ENCODE peak calls at places on chromosomes 7 and 10, in four cellular contexts. M, R, T and Z are unnamed samples.

GRCh38 chr7:140697447-140698143 is 1.1 kb downstream of the NDUFB2 start:
- DNase-seq in M (no peak), R (no peak), T (peak; percentile 46), Z (no peak)

GRCh38 chr7:29345590-29345989 is 151.0 kb downstream of the CHN2 start:
- DNase-seq in M (no peak), R (peak; percentile 41), T (peak; percentile 47), Z (no peak)

GRCh38 chr7:127907638-127908040 is 123.6 kb downstream of the LRRC4 start:
- DNase-seq in M (no peak), R (no peak), T (peak; percentile 88), Z (no peak)

GRCh38 chr10:130485241-130485957 is 349.2 kb downstream of the GLRX3 start:
- DNase-seq in M (no peak), R (no peak), T (no peak), Z (no peak)

GRCh38 chr10:104345941-104346340 is 7.7 kb upstream of the ITPRIP start:
- DNase-seq in M (no peak), R (no peak), T (no peak), Z (no peak)

GRCh38 chr10:73581912-73582311 is 9.2 kb downstream of the USP54 start:
- DNase-seq in M (no peak), R (no peak), T (no peak), Z (no peak)

GRCh38 chr7:130895006-130895750 is 161.2 kb upstream of the KLF14 start:
- DNase-seq in M (no peak), R (no peak), T (no peak), Z (no peak)

GRCh38 chr7:51929818-51930217 is 613.2 kb upstream of the COBL start:
- DNase-seq in M (no peak), R (no peak), T (no peak), Z (no peak)

GRCh38 chr7:108003591-108003935 is 602 bp upstream of the LAMB1 start:
- DNase-seq in M (no peak), R (no peak), T (no peak), Z (no peak)

GRCh38 chr10:114044251-114045070 is 795 bp downstream of the ADRB1 start:
- DNase-seq in M (no peak), R (no peak), T (no peak), Z (no peak)

GRCh38 chr7:104627516-104627915 is 299.1 kb downstream of the LHFPL3 start:
- DNase-seq in M (no peak), R (no peak), T (peak; percentile 36), Z (peak; percentile 19)

GRCh38 chr7:90092467-90092866 is 61.8 kb upstream of the STEAP1 start:
- DNase-seq in M (no peak), R (no peak), T (no peak), Z (no peak)

GRCh38 chr7:49669692-49670260 is 103.7 kb upstream of the VWC2 start:
- DNase-seq in M (no peak), R (no peak), T (no peak), Z (no peak)

GRCh38 chr7:88586219-88586618 is 173.3 kb upstream of the ZNF804B start:
- DNase-seq in M (no peak), R (no peak), T (no peak), Z (no peak)

GRCh38 chr10:70307096-70307495 is 23.3 kb upstream of the NPFFR1 start:
- DNase-seq in M (no peak), R (no peak), T (no peak), Z (no peak)

GRCh38 chr7:44290250-44290616 is 35.2 kb downstream of the CAMK2B start:
- DNase-seq in M (no peak), R (peak; percentile 3), T (no peak), Z (no peak)

GRCh38 chr10:102714621-102715455 is at the start of gene SFXN2:
- DNase-seq in M (no peak), R (peak; percentile 47), T (no peak), Z (no peak)

GRCh38 chr7:51029586-51030230 is 247.0 kb upstream of the GRB10 start:
- DNase-seq in M (no peak), R (no peak), T (peak; percentile 92), Z (no peak)

GRCh38 chr7:102823715-102824114 is 74.9 kb downstream of the FAM185A start:
- DNase-seq in M (no peak), R (no peak), T (no peak), Z (no peak)

GRCh38 chr10:31320179-31320597 is 1.2 kb downstream of the ZEB1 start:
- DNase-seq in M (peak; percentile 56), R (peak; percentile 42), T (no peak), Z (no peak)

GRCh38 chr7:17057143-17057509 is 175.3 kb upstream of the AGR3 start:
- DNase-seq in M (no peak), R (no peak), T (no peak), Z (no peak)

GRCh38 chr10:52818019-52818418 is 45.4 kb upstream of the MBL2 start:
- DNase-seq in M (no peak), R (no peak), T (peak; percentile 85), Z (peak; percentile 74)

GRCh38 chr7:27185708-27186449 is 847 bp upstream of the HOXA11 start:
- DNase-seq in M (no peak), R (peak; percentile 20), T (no peak), Z (no peak)

GRCh38 chr10:117134084-117135025 is 3.7 kb downstream of the VAX1 start:
- DNase-seq in M (no peak), R (no peak), T (no peak), Z (no peak)

GRCh38 chr10:124329941-124330340 is 88.8 kb downstream of the OAT start:
- DNase-seq in M (no peak), R (no peak), T (no peak), Z (no peak)

GRCh38 chr7:46844486-46844885 is 737.4 kb downstream of the TNS3 start:
- DNase-seq in M (no peak), R (no peak), T (no peak), Z (no peak)

GRCh38 chr10:27241640-27242472 is 1.3 kb upstream of the ACBD5 start:
- DNase-seq in M (peak; percentile 92), R (peak; percentile 94), T (peak; percentile 96), Z (peak; percentile 87)
- TF ChIP-seq CTCF in M (peak; percentile 75), R (peak; percentile 58), T (peak; percentile 58), Z (peak; percentile 25)

DNA sequence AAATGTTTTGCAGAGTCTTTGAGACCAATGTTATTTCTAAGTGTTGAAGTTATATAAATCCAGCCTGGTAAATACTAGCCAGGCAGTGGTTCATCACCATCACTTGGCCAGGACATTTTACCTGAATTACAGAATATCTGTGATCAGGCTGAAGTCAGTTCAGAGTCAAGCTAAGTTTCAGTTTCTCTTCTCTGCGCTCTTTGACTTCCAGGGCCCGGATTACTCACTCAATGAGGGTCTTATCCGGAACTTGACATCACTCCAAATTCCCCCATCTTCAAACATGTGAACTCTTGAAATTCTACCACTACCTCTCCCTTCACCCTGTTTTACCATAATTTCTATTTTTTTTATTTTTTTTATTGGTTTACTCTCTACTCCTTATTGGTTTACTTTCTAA is 36.6 kb upstream of the CCAR1 start:
- DNase-seq in M (no peak), R (no peak), T (no peak), Z (no peak)
- H3K4me3 ChIP-seq in M (no peak overlapping the region), R (no peak overlapping the region), T (no peak overlapping the region), Z (no peak overlapping the region)

GRCh38 chr7:4683884-4684565 is 1.9 kb downstream of the FOXK1 start:
- DNase-seq in M (peak; percentile 53), R (peak; percentile 63), T (peak; percentile 77), Z (no peak)
- TF ChIP-seq CTCF in M (no peak), R (peak; percentile 44), T (peak; percentile 37), Z (peak; percentile 28)

DNA sequence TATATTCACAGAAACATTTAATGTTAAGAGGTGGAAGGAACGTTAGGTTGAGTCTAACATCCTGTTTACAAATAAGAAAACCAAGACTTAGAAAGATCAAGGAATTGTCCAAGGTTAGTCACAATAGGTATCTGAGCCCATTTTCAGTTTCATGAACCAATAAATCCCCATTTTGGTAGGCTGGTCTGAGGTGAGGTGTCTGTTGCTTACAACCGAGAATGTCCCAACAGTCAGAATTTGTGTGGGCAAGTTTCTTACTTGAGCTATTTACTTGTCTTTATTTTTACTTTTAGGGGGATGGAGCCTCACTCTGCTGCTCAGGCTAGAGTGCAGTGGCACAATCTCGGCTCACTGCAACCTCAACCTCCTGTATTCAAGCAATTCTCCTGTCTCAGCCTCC is 23.6 kb downstream of the PANK1 start:
- DNase-seq in M (no peak), R (no peak), T (no peak), Z (no peak)
- H3K4me3 ChIP-seq in M (no peak overlapping the region), R (no peak overlapping the region), T (no peak overlapping the region), Z (no peak overlapping the region)

GRCh38 chr10:7856685-7857084 is 38.4 kb downstream of the TAF3 start:
- DNase-seq in M (no peak), R (no peak), T (no peak), Z (no peak)

GRCh38 chr10:7855205-7855604 is 36.9 kb downstream of the TAF3 start:
- DNase-seq in M (no peak), R (no peak), T (no peak), Z (no peak)

GRCh38 chr10:7853892-7854289 is 35.6 kb downstream of the TAF3 start:
- DNase-seq in M (no peak), R (no peak), T (no peak), Z (no peak)

GRCh38 chr10:7853226-7853891 is 35.1 kb downstream of the TAF3 start:
- DNase-seq in M (no peak), R (no peak), T (no peak), Z (no peak)

DNA sequence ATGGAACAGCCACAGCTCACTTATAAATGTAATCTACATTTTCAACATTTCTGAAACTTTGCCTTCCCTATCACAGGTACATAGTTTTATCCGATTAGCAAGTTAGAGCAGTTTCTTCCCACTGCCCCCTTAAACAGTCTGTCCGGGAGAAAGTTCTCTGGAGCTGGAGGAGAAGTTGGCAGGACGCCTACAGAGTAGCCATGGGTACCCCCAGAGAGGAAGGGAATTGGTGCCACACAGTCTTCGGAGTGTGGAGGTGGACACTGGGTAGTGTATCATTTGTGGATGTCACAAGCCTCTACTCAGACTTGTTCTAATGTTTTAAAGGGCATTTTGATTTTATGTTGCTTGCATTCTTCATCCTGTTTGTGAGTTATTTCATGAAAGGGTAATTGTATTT is 39.0 kb downstream of the TAF3 start:
- DNase-seq in M (no peak), R (no peak), T (no peak), Z (no peak)
- TF ChIP-seq CTCF in M (no peak), R (no peak), T (no peak), Z (no peak)